ENCODE peak calls at places on chromosomes 12 and 14, in six cellular contexts. One of them, this sample, is unnamed. For H3K9me3, the result is how much of the 10 kb centered on the place peaks cover.

GRCh38 chr14:34062353-34062973 is 111.6 kb upstream of the EGLN3 start:
- DNase-seq in upper lobe of right lung: no peak
- DNase-seq in RWPE2: no peak
- DNase-seq in OCI-LY7: no peak
- DNase-seq in mucosa of descending colon: no peak
- DNase-seq in tibial artery: no peak
- DNase-seq in this sample: no peak

GRCh38 chr12:98896938-98897337 is 251.8 kb downstream of the APAF1 start:
- DNase-seq in mucosa of descending colon: no peak
- DNase-seq in tibial artery: no peak
- DNase-seq in OCI-LY7: no peak
- DNase-seq in RWPE2: no peak
- DNase-seq in upper lobe of right lung: no peak
- DNase-seq in this sample: no peak

GRCh38 chr12:123899368-123899767 is 73.3 kb downstream of the CCDC92 start:
- DNase-seq in upper lobe of right lung: no peak
- DNase-seq in RWPE2: peak
- DNase-seq in tibial artery: no peak
- DNase-seq in mucosa of descending colon: no peak
- DNase-seq in OCI-LY7: no peak
- DNase-seq in this sample: no peak

GRCh38 chr12:75635606-75636444 is 124.4 kb upstream of the KRR1 start:
- DNase-seq in upper lobe of right lung: no peak
- DNase-seq in tibial artery: no peak
- DNase-seq in RWPE2: no peak
- DNase-seq in OCI-LY7: no peak
- DNase-seq in mucosa of descending colon: no peak
- DNase-seq in this sample: no peak

GRCh38 chr12:67697443-67697842 is 48.9 kb downstream of the DYRK2 start:
- DNase-seq in upper lobe of right lung: no peak
- DNase-seq in tibial artery: no peak
- DNase-seq in mucosa of descending colon: no peak
- DNase-seq in OCI-LY7: no peak
- DNase-seq in RWPE2: no peak
- DNase-seq in this sample: no peak

GRCh38 chr14:21068521-21069387 is 1.4 kb upstream of the ARHGEF40 start:
- DNase-seq in OCI-LY7: peak
- DNase-seq in mucosa of descending colon: peak
- DNase-seq in tibial artery: peak
- DNase-seq in RWPE2: no peak
- DNase-seq in upper lobe of right lung: no peak
- DNase-seq in this sample: peak

GRCh38 chr14:102144914-102145313 is 5.2 kb downstream of the WDR20 start:
- DNase-seq in upper lobe of right lung: no peak
- DNase-seq in mucosa of descending colon: no peak
- DNase-seq in OCI-LY7: no peak
- DNase-seq in tibial artery: no peak
- DNase-seq in RWPE2: no peak
- DNase-seq in this sample: no peak

GRCh38 chr12:4899361-4899760 is 10.3 kb upstream of the KCNA1 start:
- DNase-seq in upper lobe of right lung: no peak
- DNase-seq in OCI-LY7: no peak
- DNase-seq in tibial artery: no peak
- DNase-seq in mucosa of descending colon: no peak
- DNase-seq in RWPE2: no peak
- DNase-seq in this sample: no peak

GRCh38 chr14:92728781-92729364 is 19.6 kb downstream of the LGMN start:
- DNase-seq in OCI-LY7: no peak
- DNase-seq in tibial artery: no peak
- DNase-seq in mucosa of descending colon: no peak
- DNase-seq in upper lobe of right lung: no peak
- DNase-seq in RWPE2: peak
- DNase-seq in this sample: no peak

GRCh38 chr12:112503521-112503920 is 84.8 kb downstream of the PTPN11 start:
- DNase-seq in tibial artery: no peak
- DNase-seq in mucosa of descending colon: no peak
- DNase-seq in RWPE2: no peak
- DNase-seq in OCI-LY7: no peak
- DNase-seq in upper lobe of right lung: no peak
- DNase-seq in this sample: peak

GRCh38 chr12:69275471-69275891 is 36.1 kb downstream of the CPSF6 start:
- DNase-seq in upper lobe of right lung: no peak
- DNase-seq in mucosa of descending colon: no peak
- DNase-seq in tibial artery: no peak
- DNase-seq in RWPE2: no peak
- DNase-seq in OCI-LY7: no peak
- DNase-seq in this sample: no peak

GRCh38 chr12:104974626-104975290 is 11.4 kb upstream of the NOPCHAP1 start:
- DNase-seq in tibial artery: no peak
- DNase-seq in RWPE2: no peak
- DNase-seq in upper lobe of right lung: no peak
- DNase-seq in mucosa of descending colon: no peak
- DNase-seq in OCI-LY7: peak
- DNase-seq in this sample: no peak

GRCh38 chr12:119461815-119462214 is 127.3 kb downstream of the CCDC60 start:
- DNase-seq in tibial artery: no peak
- DNase-seq in RWPE2: no peak
- DNase-seq in mucosa of descending colon: no peak
- DNase-seq in OCI-LY7: no peak
- DNase-seq in upper lobe of right lung: no peak
- DNase-seq in this sample: no peak

GRCh38 chr12:203462-204260 is 10.3 kb downstream of the SLC6A12 start:
- DNase-seq in tibial artery: no peak
- DNase-seq in RWPE2: no peak
- DNase-seq in upper lobe of right lung: no peak
- DNase-seq in mucosa of descending colon: no peak
- DNase-seq in OCI-LY7: no peak
- DNase-seq in this sample: peak

GRCh38 chr14:32590157-32590556 is 261.1 kb downstream of the AKAP6 start:
- DNase-seq in OCI-LY7: no peak
- DNase-seq in RWPE2: no peak
- DNase-seq in upper lobe of right lung: no peak
- DNase-seq in mucosa of descending colon: no peak
- DNase-seq in tibial artery: no peak
- DNase-seq in this sample: peak

GRCh38 chr12:2614341-2614740 is 180.4 kb upstream of the FKBP4 start:
- DNase-seq in mucosa of descending colon: no peak
- DNase-seq in tibial artery: no peak
- DNase-seq in upper lobe of right lung: no peak
- DNase-seq in RWPE2: no peak
- DNase-seq in OCI-LY7: no peak
- DNase-seq in this sample: no peak

GRCh38 chr12:16076970-16077527 is 165.9 kb downstream of the DERA start:
- DNase-seq in upper lobe of right lung: no peak
- DNase-seq in OCI-LY7: no peak
- DNase-seq in tibial artery: no peak
- DNase-seq in mucosa of descending colon: no peak
- DNase-seq in RWPE2: no peak
- DNase-seq in this sample: no peak

GRCh38 chr12:132342322-132342721 is 12.9 kb upstream of the GALNT9 start:
- DNase-seq in tibial artery: no peak
- DNase-seq in upper lobe of right lung: no peak
- DNase-seq in mucosa of descending colon: no peak
- DNase-seq in RWPE2: no peak
- DNase-seq in OCI-LY7: no peak
- DNase-seq in this sample: no peak
- H3K9me3 ChIP-seq in tibial artery: under half
- H3K9me3 ChIP-seq in upper lobe of right lung: under half
- H3K9me3 ChIP-seq in mucosa of descending colon: under half
- H3K9me3 ChIP-seq in RWPE2: under half
- H3K9me3 ChIP-seq in OCI-LY7: under half
- H3K9me3 ChIP-seq in this sample: under half

GRCh38 chr14:105908481-105908911 is 382.1 kb downstream of the TMEM121 start:
- DNase-seq in upper lobe of right lung: no peak
- DNase-seq in OCI-LY7: no peak
- DNase-seq in mucosa of descending colon: no peak
- DNase-seq in RWPE2: no peak
- DNase-seq in tibial artery: no peak
- DNase-seq in this sample: no peak
- H3K9me3 ChIP-seq in upper lobe of right lung: under half
- H3K9me3 ChIP-seq in OCI-LY7: under half
- H3K9me3 ChIP-seq in mucosa of descending colon: under half
- H3K9me3 ChIP-seq in RWPE2: under half
- H3K9me3 ChIP-seq in tibial artery: under half
- H3K9me3 ChIP-seq in this sample: under half

GRCh38 chr12:130449291-130449690 is 111.6 kb downstream of the PIWIL1 start:
- DNase-seq in mucosa of descending colon: no peak
- DNase-seq in OCI-LY7: no peak
- DNase-seq in RWPE2: no peak
- DNase-seq in upper lobe of right lung: no peak
- DNase-seq in tibial artery: no peak
- DNase-seq in this sample: no peak

GRCh38 chr12:130448044-130448821 is 110.5 kb downstream of the PIWIL1 start:
- DNase-seq in upper lobe of right lung: no peak
- DNase-seq in OCI-LY7: no peak
- DNase-seq in RWPE2: no peak
- DNase-seq in mucosa of descending colon: no peak
- DNase-seq in tibial artery: no peak
- DNase-seq in this sample: no peak

GRCh38 chr12:130452546-130452945 is 114.9 kb downstream of the PIWIL1 start:
- DNase-seq in OCI-LY7: no peak
- DNase-seq in RWPE2: no peak
- DNase-seq in tibial artery: no peak
- DNase-seq in upper lobe of right lung: no peak
- DNase-seq in mucosa of descending colon: no peak
- DNase-seq in this sample: no peak

GRCh38 chr12:130454296-130454695 is 116.6 kb downstream of the PIWIL1 start:
- DNase-seq in mucosa of descending colon: no peak
- DNase-seq in OCI-LY7: no peak
- DNase-seq in tibial artery: no peak
- DNase-seq in upper lobe of right lung: no peak
- DNase-seq in RWPE2: no peak
- DNase-seq in this sample: no peak

DNA sequence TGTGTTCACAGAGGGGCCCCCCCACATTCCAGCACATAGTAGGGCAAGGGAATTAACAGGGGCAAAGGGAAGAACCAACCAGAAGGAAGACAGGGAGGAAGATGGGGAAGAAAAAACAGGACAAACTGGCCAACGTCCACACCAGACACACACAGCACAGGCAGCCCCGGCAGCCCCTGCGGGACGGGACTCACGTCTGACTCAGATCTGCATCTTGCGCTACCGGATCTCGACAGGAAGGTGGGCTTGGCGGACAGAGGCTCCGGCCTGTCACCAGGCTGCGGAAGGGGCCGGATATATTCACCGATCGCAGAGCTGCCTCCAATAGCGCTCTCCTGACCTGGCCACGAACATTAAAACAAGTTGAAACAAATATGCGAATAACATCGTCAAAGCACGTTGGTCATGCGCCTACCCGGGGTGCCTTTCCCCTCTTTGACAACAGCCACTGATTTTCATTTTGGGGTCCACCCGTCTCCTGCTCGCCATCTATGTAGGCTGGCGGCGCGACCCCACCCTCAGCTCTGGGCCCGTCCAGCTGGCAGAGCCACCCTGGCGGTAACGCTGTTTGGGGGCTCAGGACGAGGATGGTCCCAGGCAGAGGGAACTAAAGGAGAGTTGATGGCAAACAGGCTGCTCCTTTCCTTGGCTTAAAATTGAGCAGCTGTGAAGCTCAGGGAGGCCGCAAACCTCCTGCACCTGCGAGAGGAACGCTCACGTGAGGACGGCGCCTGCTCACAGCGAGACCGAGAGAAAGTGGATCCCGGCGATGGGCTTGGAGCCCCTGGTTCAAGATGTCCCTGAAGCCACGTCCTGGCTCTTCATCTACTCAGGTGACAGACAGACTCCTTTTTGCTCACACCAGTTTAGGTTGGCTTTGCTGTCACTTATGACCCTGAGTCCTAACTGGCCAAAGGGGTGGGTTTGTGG is 113.6 kb downstream of the PIWIL1 start:
- DNase-seq in mucosa of descending colon: no peak
- DNase-seq in upper lobe of right lung: no peak
- DNase-seq in OCI-LY7: no peak
- DNase-seq in tibial artery: no peak
- DNase-seq in RWPE2: no peak
- DNase-seq in this sample: no peak
- H3K9me3 ChIP-seq in mucosa of descending colon: under half
- H3K9me3 ChIP-seq in upper lobe of right lung: under half
- H3K9me3 ChIP-seq in OCI-LY7: under half
- H3K9me3 ChIP-seq in tibial artery: under half
- H3K9me3 ChIP-seq in RWPE2: under half
- H3K9me3 ChIP-seq in this sample: under half

GRCh38 chr14:72454388-72454787 is 439.5 kb downstream of the DPF3 start:
- DNase-seq in mucosa of descending colon: no peak
- DNase-seq in OCI-LY7: no peak
- DNase-seq in upper lobe of right lung: no peak
- DNase-seq in tibial artery: no peak
- DNase-seq in RWPE2: no peak
- DNase-seq in this sample: no peak
- H3K9me3 ChIP-seq in mucosa of descending colon: under half
- H3K9me3 ChIP-seq in OCI-LY7: under half
- H3K9me3 ChIP-seq in upper lobe of right lung: under half
- H3K9me3 ChIP-seq in tibial artery: under half
- H3K9me3 ChIP-seq in RWPE2: under half
- H3K9me3 ChIP-seq in this sample: under half